ENCODE peak calls at places on chromosomes 6 and 20, in seven cellular contexts. D, L, M, C, P, V and S are unnamed samples.

GRCh38 chr20:34703573-34704176 is 469 bp upstream of the TP53INP2 start:
- DNase-seq in C (peak; percentile 57), V (peak; percentile 5), P (no peak), M (no peak), D (no peak), L (no peak), S (no peak)

GRCh38 chr6:111709615-111710398 is 104.1 kb upstream of the TRAF3IP2 start:
- DNase-seq in L (peak; percentile 65), M (peak; percentile 49), C (peak; percentile 71), V (peak; percentile 32), D (peak; percentile 84), P (peak; percentile 55), S (peak; percentile 57)

GRCh38 chr6:156646496-156646895 is 130.7 kb upstream of the ARID1B start:
- DNase-seq in M (no peak), V (no peak), D (no peak), C (no peak), P (no peak), L (no peak), S (no peak)

GRCh38 chr20:61877776-61878477 is 187.8 kb downstream of the TAF4 start:
- DNase-seq in L (peak; percentile 3), V (no peak), P (no peak), M (no peak), D (no peak), C (no peak), S (no peak)

GRCh38 chr20:3716195-3716834 is 3.9 kb upstream of the SIGLEC1 start:
- DNase-seq in D (peak; percentile 89), P (no peak), V (peak; percentile 29), M (no peak), L (no peak), C (peak; percentile 42), S (peak; percentile 14)

GRCh38 chr20:62030834-62031434 is 34.7 kb downstream of the TAF4 start:
- DNase-seq in L (no peak), C (no peak), M (no peak), D (no peak), V (no peak), P (peak; percentile 44), S (peak; percentile 29)

GRCh38 chr6:139474145-139475108 is 100.0 kb upstream of the CITED2 start:
- DNase-seq in L (no peak), C (peak; percentile 29), D (peak; percentile 9), M (no peak), P (no peak), V (no peak), S (no peak)

GRCh38 chr20:46683939-46684750 is 5.1 kb downstream of the TP53RK start:
- DNase-seq in M (no peak), D (peak; percentile 68), L (peak; percentile 61), P (no peak), V (no peak), C (peak; percentile 83), S (no peak)

GRCh38 chr6:53702316-53702715 is 36.8 kb upstream of the KLHL31 start:
- DNase-seq in M (no peak), P (no peak), D (no peak), L (no peak), V (no peak), C (no peak), S (no peak)

GRCh38 chr20:5696011-5696559 is 54.1 kb upstream of the SHLD1 start:
- DNase-seq in P (no peak), C (peak; percentile 88), L (peak; percentile 41), M (no peak), V (no peak), D (no peak), S (no peak)

GRCh38 chr6:134416501-134417154 is 98.7 kb upstream of the SGK1 start:
- DNase-seq in C (peak; percentile 87), P (no peak), L (no peak), V (no peak), M (no peak), D (no peak), S (no peak)

GRCh38 chr6:87949194-87949593 is 98.4 kb upstream of the SPACA1 start:
- DNase-seq in M (no peak), C (no peak), L (no peak), D (no peak), P (no peak), V (no peak), S (no peak)

GRCh38 chr20:62307226-62308101 is 4.7 kb downstream of the ADRM1 start:
- DNase-seq in L (peak; percentile 17), P (no peak), D (peak; percentile 66), V (no peak), M (no peak), C (no peak), S (no peak)

GRCh38 chr6:13268914-13269532 is 59.3 kb downstream of the TBC1D7 start:
- DNase-seq in D (no peak), V (no peak), P (no peak), L (no peak), C (peak; percentile 78), M (no peak), S (no peak)

GRCh38 chr6:2876210-2877056 is 26.7 kb downstream of the SERPINB9 start:
- DNase-seq in V (no peak), M (no peak), C (peak; percentile 94), D (peak; percentile 74), L (peak; percentile 77), P (no peak), S (no peak)

GRCh38 chr6:22601941-22602340 is 32.6 kb downstream of the HDGFL1 start:
- DNase-seq in L (no peak), M (no peak), P (no peak), D (no peak), V (no peak), C (no peak), S (no peak)